ENCODE peak calls at places on chromosome 15, in four cellular contexts. C is K562, T is HepG2, V is SK-N-SH. W is an unnamed sample.

GRCh38 chr15:39124925-39125625 is 455.8 kb upstream of the THBS1 start:
- DNase-seq in C (no peak), T (no peak), V (no peak), W (no peak)

GRCh38 chr15:32706704-32707103 is 11.1 kb upstream of the GREM1 start:
- DNase-seq in C (no peak), T (no peak), V (no peak), W (no peak)

GRCh38 chr15:74233864-74234597 is 2.1 kb upstream of the CCDC33 start:
- DNase-seq in C (no peak), T (no peak), V (peak; percentile 44), W (no peak)

GRCh38 chr15:77029166-77030041 is 34.5 kb downstream of the PSTPIP1 start:
- DNase-seq in C (peak; percentile 53), T (no peak), V (peak; percentile 24), W (peak; percentile 10)

GRCh38 chr15:89139613-89140499 is 51.6 kb downstream of the ABHD2 start:
- DNase-seq in C (no peak), T (peak; percentile 62), V (peak; percentile 22), W (peak; percentile 22)

GRCh38 chr15:23687143-23687470 is at the start of gene NDN:
- DNase-seq in C (peak; percentile 75), T (no peak), V (peak; percentile 43), W (peak; percentile 69)

GRCh38 chr15:40731034-40731433 is 24.0 kb downstream of the RMDN3 start:
- DNase-seq in C (no peak), T (no peak), V (no peak), W (no peak)

GRCh38 chr15:88704791-88705768 is 66.3 kb downstream of the ISG20 start:
- DNase-seq in C (no peak), T (no peak), V (peak; percentile 72), W (peak; percentile 40)

GRCh38 chr15:100721758-100722550 is 119.6 kb downstream of the ASB7 start:
- DNase-seq in C (no peak), T (peak; percentile 91), V (no peak), W (no peak)

GRCh38 chr15:83046558-83047127 is 20.4 kb downstream of the BTBD1 start:
- DNase-seq in C (no peak), T (no peak), V (no peak), W (no peak)

GRCh38 chr15:24954783-24955548 is at the start of the genes SNRPN and SNURF:
- DNase-seq in C (no peak), T (peak; percentile 30), V (peak; percentile 81), W (peak; percentile 80)

GRCh38 chr15:67186226-67186649 is 68.2 kb downstream of the AAGAB start:
- DNase-seq in C (no peak), T (no peak), V (no peak), W (no peak)

GRCh38 chr15:90046846-90047481 is 45.8 kb downstream of the ZNF710 start:
- DNase-seq in C (no peak), T (no peak), V (no peak), W (no peak)

GRCh38 chr15:34223904-34224596 is 766 bp upstream of the EMC4 start:
- DNase-seq in C (peak; percentile 25), T (no peak), V (peak; percentile 31), W (no peak)

GRCh38 chr15:65096481-65097385 is 18.3 kb downstream of the UBAP1L start:
- DNase-seq in C (no peak), T (no peak), V (no peak), W (no peak)

GRCh38 chr15:44813231-44813630 is 76.9 kb downstream of the TRIM69 start:
- DNase-seq in C (no peak), T (no peak), V (no peak), W (no peak)

GRCh38 chr15:44802336-44802735 is 66.0 kb downstream of the TRIM69 start:
- DNase-seq in C (no peak), T (no peak), V (no peak), W (no peak)

GRCh38 chr15:90101130-90101968 is 919 bp downstream of the IDH2 start:
- DNase-seq in C (peak; percentile 33), T (no peak), V (peak; percentile 75), W (no peak)

GRCh38 chr15:91150492-91151160 is 50.6 kb downstream of the SV2B start:
- DNase-seq in C (no peak), T (no peak), V (no peak), W (no peak)

GRCh38 chr15:74369084-74369745 is 1.8 kb upstream of the CYP11A1 start:
- DNase-seq in C (no peak), T (no peak), V (no peak), W (peak; percentile 5)

GRCh38 chr15:74144153-74144775 is 13.9 kb downstream of the ISLR2 start:
- DNase-seq in C (no peak), T (peak; percentile 23), V (no peak), W (no peak)

GRCh38 chr15:56346414-56346813 is 18.8 kb upstream of the TEX9 start:
- DNase-seq in C (no peak), T (no peak), V (no peak), W (no peak)

GRCh38 chr15:42348083-42348482 is 11.2 kb upstream of the CAPN3 start:
- DNase-seq in C (no peak), T (no peak), V (no peak), W (no peak)

GRCh38 chr15:71658036-71658435 is 152.3 kb upstream of the NR2E3 start:
- DNase-seq in C (no peak), T (no peak), V (no peak), W (no peak)
- TF ChIP-seq FOXJ3 in C (no peak), T (no peak), V (no peak), W (no peak)

GRCh38 chr15:79598639-79599038 is 166.5 kb downstream of the MINAR1 start:
- DNase-seq in C (no peak), T (peak; percentile 8), V (no peak), W (no peak)

GRCh38 chr15:79592126-79592525 is 160.0 kb downstream of the MINAR1 start:
- DNase-seq in C (no peak), T (no peak), V (no peak), W (no peak)

GRCh38 chr15:79595271-79595670 is 163.1 kb downstream of the MINAR1 start:
- DNase-seq in C (no peak), T (no peak), V (no peak), W (no peak)

GRCh38 chr15:79593119-79593869 is 161.2 kb downstream of the MINAR1 start:
- DNase-seq in C (no peak), T (peak; percentile 13), V (no peak), W (peak; percentile 22)

DNA sequence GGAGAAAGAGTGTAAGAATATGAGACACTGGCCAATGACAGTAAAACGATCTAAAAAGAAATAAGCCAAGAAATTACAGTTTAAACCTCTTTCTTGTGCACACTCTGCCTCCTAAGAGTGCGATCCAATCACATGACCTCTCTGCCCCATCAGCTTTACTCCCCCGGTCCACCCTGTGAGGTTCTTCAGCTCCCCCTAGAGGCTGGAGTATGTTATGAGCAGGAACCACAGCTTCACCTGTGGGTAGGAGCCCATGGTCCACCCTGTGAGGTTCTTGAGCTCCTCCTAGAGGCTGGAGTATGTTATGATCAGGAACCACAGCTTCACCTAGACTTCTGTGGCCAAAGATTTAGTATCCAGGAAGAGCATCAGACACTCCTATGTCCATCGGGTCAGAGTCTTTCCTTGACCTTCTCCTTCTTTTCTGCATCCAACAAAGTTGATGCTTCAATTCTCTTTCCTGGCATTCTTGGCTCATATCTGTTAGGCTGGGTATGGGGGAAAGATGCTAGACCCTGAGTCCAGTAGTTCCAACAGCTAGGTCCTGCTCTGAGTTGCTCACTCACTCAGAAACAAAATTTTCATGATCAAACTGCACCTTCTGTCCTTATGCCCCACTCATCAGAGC is 164.0 kb downstream of the MINAR1 start:
- DNase-seq in C (peak; percentile 96), T (peak; percentile 94), V (peak; percentile 84), W (peak; percentile 72)
- TF ChIP-seq FOXJ3 in C (no peak), T (no peak), V (no peak), W (no peak)

DNA sequence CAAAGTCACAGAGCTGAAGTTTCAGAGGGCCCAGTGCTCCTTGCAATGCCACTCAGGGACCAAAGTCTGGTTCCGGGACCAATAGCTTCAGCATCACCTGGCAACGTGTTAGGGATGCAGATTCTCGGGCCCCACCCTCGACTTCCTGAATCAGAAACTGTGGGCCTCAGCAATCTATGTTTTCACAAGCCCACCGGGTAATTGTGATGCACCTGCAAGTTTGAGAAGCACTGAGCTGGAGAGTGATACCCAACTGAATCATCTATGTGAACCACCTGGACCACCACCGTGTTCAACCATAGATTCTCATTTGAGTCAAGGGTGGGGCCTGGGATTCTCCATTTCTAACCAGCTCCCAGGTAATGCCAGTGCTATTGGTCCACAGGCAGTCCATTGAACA is 55.7 kb downstream of the CORO2B start:
- DNase-seq in C (no peak), T (no peak), V (no peak), W (no peak)
- TF ChIP-seq FOXJ3 in C (no peak), T (no peak), V (no peak), W (no peak)

GRCh38 chr15:31346367-31347066 is 19.9 kb downstream of the KLF13 start:
- DNase-seq in C (no peak), T (no peak), V (no peak), W (no peak)

GRCh38 chr15:31347981-31348803 is 21.6 kb downstream of the KLF13 start:
- DNase-seq in C (no peak), T (no peak), V (no peak), W (no peak)

GRCh38 chr15:31349233-31350141 is 22.9 kb downstream of the KLF13 start:
- DNase-seq in C (no peak), T (no peak), V (no peak), W (no peak)

GRCh38 chr15:31345606-31346366 is 19.2 kb downstream of the KLF13 start:
- DNase-seq in C (no peak), T (no peak), V (no peak), W (no peak)

DNA sequence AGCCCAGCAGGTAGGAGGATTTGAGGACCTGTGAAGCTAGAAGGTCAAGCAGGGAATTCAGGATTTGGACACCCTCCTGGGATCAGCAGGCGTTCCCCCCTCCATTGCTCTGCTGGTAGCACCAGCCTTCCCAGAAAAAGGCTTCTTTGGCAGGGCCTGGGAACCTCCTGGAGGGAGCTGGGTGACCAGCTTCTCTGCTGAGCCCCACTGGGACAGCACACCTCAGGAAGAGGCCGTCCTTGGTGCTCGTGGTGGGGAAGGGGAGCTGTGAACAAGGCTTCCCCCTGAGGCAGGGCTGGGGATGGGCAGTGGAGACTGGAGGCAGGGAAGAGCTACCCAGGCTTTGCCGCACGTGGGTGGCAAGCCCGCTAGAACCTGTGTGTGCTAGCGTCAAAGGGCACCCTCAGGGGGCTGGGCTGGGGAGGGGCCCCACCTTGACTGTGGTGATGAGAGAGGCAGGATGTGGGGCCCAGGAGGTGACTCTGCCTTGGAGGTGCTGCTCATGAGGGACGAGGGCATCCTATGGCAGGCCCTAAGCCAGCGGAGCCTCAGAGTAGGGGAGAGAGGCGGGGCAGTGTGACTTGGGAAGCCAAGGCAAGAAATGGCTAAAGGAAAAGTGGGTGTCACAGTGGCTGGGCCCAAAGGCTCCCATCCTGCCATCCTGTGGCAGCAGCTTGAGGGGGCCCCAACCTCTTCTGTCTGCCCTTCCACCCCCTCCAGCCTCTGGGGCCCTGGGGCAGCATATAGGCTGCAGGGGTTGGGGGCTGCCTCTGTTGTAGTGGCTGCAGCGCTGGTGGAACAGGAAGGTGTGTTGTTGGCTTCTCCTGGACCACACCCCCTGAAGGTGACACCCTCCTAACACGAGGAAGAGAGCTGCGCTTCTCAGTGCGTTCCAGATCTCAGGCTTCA is 20.7 kb downstream of the KLF13 start:
- DNase-seq in C (no peak), T (no peak), V (no peak), W (no peak)
- TF ChIP-seq FOXJ3 in C (no peak), T (no peak), V (no peak), W (no peak)